ENCODE peak calls at places on chromosomes 11 and 22, in six cellular contexts. B is tibial artery, L is cardiac muscle cell, I is ovary, V is NB4, N is sigmoid colon. J is an unnamed sample.

GRCh38 chr11:107050126-107050525 is 31.9 kb upstream of the GUCY1A2 start:
- DNase-seq in B (no peak), L (no peak), I (no peak), V (no peak), N (no peak), J (no peak)

GRCh38 chr22:35072939-35073338 is 7.0 kb downstream of the ISX start:
- DNase-seq in B (no peak), L (no peak), I (no peak), V (peak; percentile 76), N (peak; percentile 73), J (peak; percentile 2)

GRCh38 chr22:19641254-19641982 is 72.9 kb upstream of the SEPTIN5 start:
- DNase-seq in B (peak; percentile 34), L (peak; percentile 72), I (no peak), V (no peak), N (no peak), J (no peak)

GRCh38 chr11:10377182-10377581 is 72.3 kb downstream of the ADM start:
- DNase-seq in B (no peak), L (no peak), I (no peak), V (no peak), N (no peak), J (no peak)

GRCh38 chr11:119700030-119700429 is 29.0 kb downstream of the NECTIN1 start:
- DNase-seq in B (no peak), L (no peak), I (no peak), V (no peak), N (no peak), J (no peak)

GRCh38 chr22:38139901-38140300 is 29.4 kb upstream of the BAIAP2L2 start:
- DNase-seq in B (peak; percentile 46), L (no peak), I (no peak), V (no peak), N (peak; percentile 42), J (no peak)

GRCh38 chr11:111386611-111387150 is 7.6 kb upstream of the POU2AF1 start:
- DNase-seq in B (no peak), L (no peak), I (no peak), V (no peak), N (no peak), J (no peak)

GRCh38 chr11:8765294-8765693 is 82.7 kb downstream of the RPL27A start:
- DNase-seq in B (no peak), L (no peak), I (no peak), V (no peak), N (no peak), J (no peak)

GRCh38 chr11:63240791-63241379 is 2.5 kb downstream of the SLC22A25 start:
- DNase-seq in B (no peak), L (no peak), I (no peak), V (no peak), N (no peak), J (no peak)

GRCh38 chr11:108253176-108253575 is 30.3 kb downstream of the ATM start:
- DNase-seq in B (no peak), L (no peak), I (no peak), V (no peak), N (no peak), J (no peak)

GRCh38 chr11:125425601-125426000 is 70.5 kb downstream of the FEZ1 start:
- DNase-seq in B (peak; percentile 76), L (no peak), I (no peak), V (no peak), N (no peak), J (no peak)

GRCh38 chr11:19080579-19080993 is 20.1 kb upstream of the MRGPRX2 start:
- DNase-seq in B (no peak), L (peak; percentile 5), I (no peak), V (no peak), N (no peak), J (peak; percentile 28)

GRCh38 chr11:368414-369335 is 624 bp upstream of the B4GALNT4 start:
- DNase-seq in B (no peak), L (peak; percentile 70), I (no peak), V (no peak), N (no peak), J (no peak)

GRCh38 chr11:45216031-45216430 is 69.6 kb downstream of the PRDM11 start:
- DNase-seq in B (no peak), L (no peak), I (no peak), V (no peak), N (peak; percentile 17), J (no peak)

GRCh38 chr11:132644511-132644910 is 887.8 kb downstream of the OPCML start:
- DNase-seq in B (no peak), L (no peak), I (no peak), V (no peak), N (no peak), J (no peak)

GRCh38 chr22:40898850-40899357 is 37.0 kb upstream of the DNAJB7 start:
- DNase-seq in B (no peak), L (peak; percentile 20), I (no peak), V (peak; percentile 64), N (no peak), J (no peak)

GRCh38 chr22:50506611-50507420 is 686 bp downstream of the LMF2 start:
- DNase-seq in B (no peak), L (no peak), I (no peak), V (peak; percentile 33), N (peak; percentile 82), J (no peak)

GRCh38 chr11:103070142-103070541 is 21.8 kb downstream of the DCUN1D5 start:
- DNase-seq in B (no peak), L (no peak), I (no peak), V (no peak), N (no peak), J (no peak)

GRCh38 chr11:32852142-32852541 is 22.4 kb downstream of the PRRG4 start:
- DNase-seq in B (no peak), L (no peak), I (no peak), V (peak; percentile 18), N (no peak), J (no peak)

GRCh38 chr22:43004362-43005035 is 10.4 kb downstream of the PACSIN2 start:
- DNase-seq in B (no peak), L (no peak), I (no peak), V (peak; percentile 98), N (no peak), J (peak; percentile 36)

GRCh38 chr22:17917490-17917983 is 106.8 kb downstream of the MICAL3 start:
- DNase-seq in B (no peak), L (no peak), I (no peak), V (no peak), N (peak; percentile 66), J (no peak)

GRCh38 chr11:84290647-84291046 is 1004.5 kb upstream of the CCDC90B start:
- DNase-seq in B (no peak), L (no peak), I (no peak), V (no peak), N (no peak), J (no peak)

GRCh38 chr11:5992604-5993251 is 5.9 kb upstream of the OR52L1 start:
- DNase-seq in B (no peak), L (peak; percentile 13), I (no peak), V (peak; percentile 26), N (no peak), J (no peak)

GRCh38 chr11:41306435-41306834 is 153.0 kb downstream of the LRRC4C start:
- DNase-seq in B (no peak), L (no peak), I (no peak), V (no peak), N (no peak), J (no peak)

GRCh38 chr22:50626856-50627451 is 998 bp downstream of the ARSA start:
- DNase-seq in B (no peak), L (no peak), I (no peak), V (no peak), N (peak; percentile 70), J (no peak)

GRCh38 chr11:17764446-17765218 is 30.1 kb downstream of the KCNC1 start:
- DNase-seq in B (no peak), L (no peak), I (no peak), V (no peak), N (no peak), J (no peak)

GRCh38 chr11:112004389-112004788 is 20.8 kb upstream of the DLAT start:
- DNase-seq in B (no peak), L (no peak), I (no peak), V (peak; percentile 53), N (no peak), J (no peak)

GRCh38 chr11:119863811-119864601 is 135.0 kb upstream of the NECTIN1 start:
- DNase-seq in B (no peak), L (no peak), I (no peak), V (no peak), N (no peak), J (no peak)

GRCh38 chr22:20297414-20298109 is 22.3 kb downstream of the DGCR6L start:
- DNase-seq in B (no peak), L (no peak), I (no peak), V (no peak), N (no peak), J (no peak)

GRCh38 chr11:26285593-26285992 is 46.3 kb upstream of the ANO3 start:
- DNase-seq in B (no peak), L (no peak), I (no peak), V (no peak), N (no peak), J (no peak)

GRCh38 chr22:33921576-33922181 is 1.4 kb upstream of the LARGE1 start:
- DNase-seq in B (peak; percentile 78), L (peak; percentile 89), I (peak; percentile 76), V (peak; percentile 31), N (peak; percentile 86), J (no peak)

GRCh38 chr11:829116-829945 is 1.6 kb downstream of the CRACR2B start:
- DNase-seq in B (peak; percentile 78), L (no peak), I (no peak), V (no peak), N (no peak), J (no peak)

GRCh38 chr11:116166788-116167465 is 605.9 kb downstream of the BUD13 start:
- DNase-seq in B (no peak), L (no peak), I (no peak), V (no peak), N (no peak), J (no peak)

GRCh38 chr11:47248664-47249377 is at the start of gene ACP2:
- DNase-seq in B (peak; percentile 93), L (peak; percentile 93), I (peak; percentile 84), V (peak; percentile 92), N (peak; percentile 94), J (no peak)
- TF ChIP-seq CTCF in B (no peak), L (peak; percentile 26), I (peak; percentile 38), V (peak; percentile 24), N (peak; percentile 10), J (peak; percentile 48)

DNA sequence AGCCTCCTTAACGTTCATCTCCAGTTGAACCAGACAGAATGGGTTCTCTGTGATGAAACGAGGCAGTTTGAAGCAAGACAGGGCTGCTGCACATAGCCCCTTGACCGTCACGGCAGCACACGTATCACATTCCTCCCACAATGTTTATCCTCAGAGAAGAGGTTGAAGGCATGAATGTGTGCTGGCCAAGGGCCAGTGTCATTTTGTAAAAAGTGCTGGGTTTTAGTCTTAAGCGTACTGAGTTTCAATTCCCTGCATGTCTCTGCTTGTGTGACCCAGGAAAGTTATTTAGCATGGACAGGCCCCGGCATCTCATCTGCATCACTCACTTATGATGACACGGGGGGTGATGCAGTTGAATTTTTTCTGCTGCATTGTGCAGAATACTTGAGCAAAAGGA is 31.6 kb downstream of the TTC12 start:
- DNase-seq in B (no peak), L (no peak), I (no peak), V (no peak), N (no peak), J (no peak)
- H3K4me3 ChIP-seq in B (no peak overlapping the region), L (no peak overlapping the region), I (no peak overlapping the region), V (no peak overlapping the region), N (no peak overlapping the region), J (no peak overlapping the region)

GRCh38 chr11:77147668-77148321 is 19.7 kb downstream of the MYO7A start:
- DNase-seq in B (no peak), L (peak; percentile 24), I (no peak), V (peak; percentile 95), N (no peak), J (no peak)
- TF ChIP-seq CTCF in B (no peak), L (no peak), I (no peak), V (no peak), N (no peak), J (no peak)

GRCh38 chr11:46345131-46345597 is 2.1 kb upstream of the DGKZ start:
- DNase-seq in B (no peak), L (no peak), I (no peak), V (peak; percentile 93), N (no peak), J (no peak)
- H3K4me3 ChIP-seq in B (peak overlapping the region; percentile 90), L (no peak overlapping the region), I (no peak overlapping the region), V (peak overlapping the region; percentile 93), N (peak overlapping the region; percentile 86), J (no peak overlapping the region)

J was measured in AG04449.